ENCODE peak calls at places on chromosome 21, in ten cellular contexts. N, Z, B, W, R, L, F, G, Y and H are unnamed samples.

GRCh38 chr21:46187251-46187650 is 3.0 kb upstream of the SPATC1L start:
- DNase-seq in N (no peak), Z (no peak), B (no peak), W (no peak), R (no peak), L (no peak), F (no peak), G (peak; percentile 17), Y (no peak), H (no peak)

GRCh38 chr21:39430457-39430856 is 15.1 kb downstream of the LCA5L start:
- DNase-seq in N (peak; percentile 34), Z (no peak), B (no peak), W (no peak), R (peak; percentile 85), L (no peak), F (no peak), G (no peak), Y (no peak), H (no peak)

GRCh38 chr21:15233611-15234010 is 168.8 kb upstream of the NRIP1 start:
- DNase-seq in N (no peak), Z (no peak), B (no peak), W (no peak), R (no peak), L (no peak), F (no peak), G (no peak), Y (no peak), H (no peak)

GRCh38 chr21:43658094-43658725 is 1.1 kb downstream of the HSF2BP start:
- DNase-seq in N (no peak), Z (no peak), B (no peak), W (no peak), R (no peak), L (no peak), F (no peak), G (no peak), Y (no peak), H (no peak)

GRCh38 chr21:44940116-44940631 is 345 bp downstream of the SLX9 start:
- DNase-seq in N (peak; percentile 56), Z (no peak), B (no peak), W (no peak), R (no peak), L (peak; percentile 42), F (no peak), G (no peak), Y (no peak), H (no peak)

GRCh38 chr21:38849776-38850175 is 44.0 kb downstream of the ETS2 start:
- DNase-seq in N (no peak), Z (no peak), B (no peak), W (no peak), R (no peak), L (no peak), F (no peak), G (peak; percentile 53), Y (no peak), H (no peak)

GRCh38 chr21:45200596-45201296 is 86.9 kb downstream of the POFUT2 start:
- DNase-seq in N (no peak), Z (no peak), B (no peak), W (no peak), R (no peak), L (no peak), F (no peak), G (no peak), Y (no peak), H (no peak)

GRCh38 chr21:39208624-39209333 is 25.5 kb upstream of the PSMG1 start:
- DNase-seq in N (peak; percentile 18), Z (no peak), B (no peak), W (no peak), R (no peak), L (no peak), F (no peak), G (no peak), Y (no peak), H (no peak)

GRCh38 chr21:18950045-18950740 is 546.6 kb upstream of the TMPRSS15 start:
- DNase-seq in N (no peak), Z (no peak), B (no peak), W (no peak), R (no peak), L (no peak), F (no peak), G (no peak), Y (no peak), H (no peak)

GRCh38 chr21:18954415-18954972 is 550.9 kb upstream of the TMPRSS15 start:
- DNase-seq in N (no peak), Z (no peak), B (no peak), W (no peak), R (no peak), L (no peak), F (no peak), G (no peak), Y (no peak), H (no peak)

GRCh38 chr21:18951291-18952038 is 547.9 kb upstream of the TMPRSS15 start:
- DNase-seq in N (peak; percentile 93), Z (peak; percentile 52), B (no peak), W (no peak), R (peak; percentile 82), L (no peak), F (peak; percentile 16), G (no peak), Y (no peak), H (peak; percentile 79)
- TF ChIP-seq CTCF in N (peak; percentile 87), Z (peak; percentile 63), B (peak; percentile 51), W (peak; percentile 43), R (peak; percentile 90), L (peak; percentile 38), F (peak; percentile 74), G (no peak), Y (no peak), H (peak; percentile 38)

DNA sequence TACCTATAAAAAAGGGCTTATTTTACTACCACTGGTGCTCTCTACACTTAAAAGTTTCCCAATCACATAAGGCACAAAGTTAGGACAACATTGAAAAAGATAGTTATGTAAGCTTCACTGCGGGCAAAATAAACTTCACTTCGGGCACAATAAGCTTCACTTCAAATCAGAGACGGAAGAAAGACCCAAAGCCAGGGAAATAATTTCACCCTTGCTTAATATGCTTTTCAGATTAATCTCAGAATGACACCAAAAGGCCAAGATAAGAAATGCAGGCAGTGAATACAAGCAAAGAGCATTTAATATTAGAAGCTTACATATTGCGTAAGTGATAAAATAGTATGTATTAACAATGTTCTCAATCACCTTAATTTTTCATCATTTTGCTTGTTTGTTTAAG is 444.2 kb downstream of the SETD4 start:
- DNase-seq in N (no peak), Z (no peak), B (no peak), W (no peak), R (no peak), L (no peak), F (no peak), G (no peak), Y (peak; percentile 52), H (peak; percentile 44)
- TF ChIP-seq CTCF in N (no peak), Z (no peak), B (peak; percentile 42), W (no peak), R (no peak), L (peak; percentile 49), F (peak; percentile 9), G (peak; percentile 21), Y (peak; percentile 39), H (peak; percentile 47)

DNA sequence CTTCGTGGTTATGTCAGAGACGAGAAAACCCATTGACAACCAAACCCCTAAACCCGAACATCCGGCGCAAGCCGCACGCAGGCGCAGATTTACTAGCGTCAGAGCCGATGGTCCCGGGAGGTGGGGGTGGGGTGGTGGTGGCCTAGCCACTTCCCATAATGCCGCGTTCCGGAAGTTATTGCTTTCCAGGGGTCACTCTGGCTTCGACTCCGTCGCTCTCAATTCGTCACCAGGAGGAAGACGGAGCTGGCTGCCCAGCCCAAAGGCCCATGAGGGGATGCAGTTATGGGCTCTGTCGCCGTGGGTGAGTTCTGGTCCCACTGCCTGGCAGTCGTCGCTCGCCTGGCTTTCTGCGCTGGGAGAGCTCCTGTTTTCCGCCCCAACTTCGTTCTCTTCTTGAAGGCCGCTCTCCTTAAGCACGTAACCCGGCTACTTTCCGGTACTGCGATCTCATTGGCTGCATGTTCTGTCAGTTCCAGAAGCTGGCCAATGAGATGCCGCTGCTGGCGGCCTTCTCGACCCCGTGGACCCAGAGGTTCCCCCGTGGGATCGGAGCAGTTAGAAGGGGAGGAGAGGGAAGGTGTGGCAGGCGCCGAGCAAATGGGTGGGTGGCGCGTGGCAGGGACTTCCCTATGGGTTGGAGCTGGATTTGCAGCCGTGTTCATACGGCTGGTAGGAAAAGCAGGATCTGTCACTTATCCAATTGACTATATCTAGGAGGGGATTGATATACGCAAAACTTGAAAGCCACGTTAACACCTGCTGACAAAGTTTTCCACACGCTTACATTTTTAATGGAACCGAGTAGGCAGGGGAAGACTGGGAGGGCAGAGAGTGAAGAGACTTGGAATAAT is at the start of gene USP16:
- DNase-seq in N (peak; percentile 97), Z (peak; percentile 90), B (peak; percentile 98), W (peak; percentile 89), R (peak; percentile 97), L (peak; percentile 96), F (peak; percentile 90), G (peak; percentile 99), Y (peak; percentile 100), H (peak; percentile 97)
- TF ChIP-seq CTCF in N (no peak), Z (no peak), B (peak; percentile 10), W (peak; percentile 2), R (no peak), L (no peak), F (peak; percentile 21), G (peak; percentile 5), Y (no peak), H (no peak)

GRCh38 chr21:17900281-17900989 is 81.3 kb upstream of the C21orf91 start:
- DNase-seq in N (peak; percentile 30), Z (no peak), B (peak; percentile 41), W (peak; percentile 59), R (peak; percentile 77), L (no peak), F (no peak), G (no peak), Y (no peak), H (no peak)

GRCh38 chr21:17900990-17901385 is 81.8 kb upstream of the C21orf91 start:
- DNase-seq in N (no peak), Z (no peak), B (no peak), W (no peak), R (peak; percentile 67), L (no peak), F (no peak), G (no peak), Y (no peak), H (no peak)

GRCh38 chr21:17903929-17904639 is 84.9 kb upstream of the C21orf91 start:
- DNase-seq in N (no peak), Z (no peak), B (no peak), W (no peak), R (no peak), L (no peak), F (no peak), G (no peak), Y (peak; percentile 77), H (no peak)

GRCh38 chr21:17901458-17902092 is 82.4 kb upstream of the C21orf91 start:
- DNase-seq in N (no peak), Z (no peak), B (no peak), W (no peak), R (no peak), L (no peak), F (no peak), G (no peak), Y (peak; percentile 35), H (no peak)

DNA sequence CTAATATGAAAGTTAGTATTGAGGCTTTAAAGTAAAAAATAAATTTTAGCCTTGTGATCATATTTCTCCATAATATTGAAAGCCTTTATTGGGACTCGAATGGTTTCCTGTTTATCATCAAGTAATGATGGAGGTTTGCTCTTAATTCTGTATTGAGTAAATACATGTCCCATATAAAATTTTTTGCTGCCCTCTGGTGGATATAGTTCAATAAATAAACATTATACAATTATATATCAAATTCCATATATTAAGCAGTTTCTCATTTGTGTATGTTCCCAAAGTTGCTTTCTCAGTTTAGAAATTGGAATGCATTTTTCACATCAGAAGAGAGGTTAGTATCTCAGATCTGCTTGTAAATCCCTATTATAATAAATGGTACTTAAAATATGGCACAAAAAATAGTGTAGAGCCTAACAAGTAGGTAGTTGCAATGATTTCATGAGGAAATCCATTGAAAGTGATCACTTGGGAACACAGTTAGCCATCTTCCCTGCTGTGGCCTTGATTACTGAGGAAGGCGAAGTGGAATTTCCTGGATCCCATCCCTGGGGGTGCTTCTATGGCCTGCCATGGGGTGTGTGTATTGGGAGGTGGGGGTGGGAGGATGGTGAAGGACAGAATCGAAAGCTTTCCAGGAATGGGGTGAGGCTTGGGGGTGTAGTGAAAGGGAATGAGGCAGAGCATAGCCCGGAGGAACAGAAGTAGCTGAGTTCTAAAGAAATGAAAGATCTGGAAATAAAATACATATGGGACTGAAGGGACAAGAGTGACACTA is 84.1 kb upstream of the C21orf91 start:
- DNase-seq in N (peak; percentile 39), Z (no peak), B (no peak), W (no peak), R (peak; percentile 49), L (no peak), F (no peak), G (no peak), Y (peak; percentile 25), H (peak; percentile 45)
- TF ChIP-seq CTCF in N (peak; percentile 22), Z (peak; percentile 45), B (peak; percentile 57), W (no peak), R (peak; percentile 39), L (peak; percentile 71), F (peak; percentile 24), G (peak; percentile 6), Y (no peak), H (peak; percentile 9)